ENCODE peak calls at places on chromosomes 16 and 17, in seven cellular contexts. One of them, this sample, is unnamed.

GRCh38 chr17:49086316-49086605 is 46.3 kb upstream of the B4GALNT2 start:
- DNase-seq in endothelial cell of umbilical vein: no peak
- DNase-seq in K562: no peak
- DNase-seq in HCT116: no peak
- DNase-seq in H1: no peak
- DNase-seq in GM12878: no peak
- DNase-seq in HepG2: no peak
- DNase-seq in this sample: no peak

GRCh38 chr17:34299918-34300600 is 14.5 kb downstream of the CCL11 start:
- DNase-seq in endothelial cell of umbilical vein: peak; percentile 14
- DNase-seq in K562: no peak
- DNase-seq in HCT116: no peak
- DNase-seq in H1: no peak
- DNase-seq in GM12878: no peak
- DNase-seq in HepG2: no peak
- DNase-seq in this sample: no peak

GRCh38 chr16:983044-984030 is 1.8 kb downstream of the SOX8 start:
- DNase-seq in endothelial cell of umbilical vein: no peak
- DNase-seq in K562: no peak
- DNase-seq in HCT116: no peak
- DNase-seq in H1: no peak
- DNase-seq in GM12878: no peak
- DNase-seq in HepG2: no peak
- DNase-seq in this sample: no peak

GRCh38 chr16:19219836-19220235 is 51.8 kb downstream of the SYT17 start:
- DNase-seq in endothelial cell of umbilical vein: no peak
- DNase-seq in K562: no peak
- DNase-seq in HCT116: no peak
- DNase-seq in H1: no peak
- DNase-seq in GM12878: no peak
- DNase-seq in HepG2: no peak
- DNase-seq in this sample: no peak

GRCh38 chr16:2752850-2753522 is 548 bp downstream of the SRRM2 start:
- DNase-seq in endothelial cell of umbilical vein: no peak
- DNase-seq in K562: peak; percentile 94
- DNase-seq in HCT116: peak; percentile 58
- DNase-seq in H1: no peak
- DNase-seq in GM12878: no peak
- DNase-seq in HepG2: peak; percentile 56
- DNase-seq in this sample: no peak

GRCh38 chr16:71637398-71637797 is 11.4 kb downstream of the MARVELD3 start:
- DNase-seq in endothelial cell of umbilical vein: no peak
- DNase-seq in K562: no peak
- DNase-seq in HCT116: no peak
- DNase-seq in H1: no peak
- DNase-seq in GM12878: no peak
- DNase-seq in HepG2: no peak
- DNase-seq in this sample: peak; percentile 66

GRCh38 chr16:79653337-79654000 is 52.9 kb upstream of the MAF start:
- DNase-seq in endothelial cell of umbilical vein: no peak
- DNase-seq in K562: no peak
- DNase-seq in HCT116: no peak
- DNase-seq in H1: no peak
- DNase-seq in GM12878: no peak
- DNase-seq in HepG2: no peak
- DNase-seq in this sample: peak; percentile 39

GRCh38 chr16:48542020-48542473 is 67.9 kb downstream of the N4BP1 start:
- DNase-seq in endothelial cell of umbilical vein: peak; percentile 49
- DNase-seq in K562: no peak
- DNase-seq in HCT116: no peak
- DNase-seq in H1: no peak
- DNase-seq in GM12878: no peak
- DNase-seq in HepG2: no peak
- DNase-seq in this sample: no peak

GRCh38 chr17:81837641-81838040 is 2.8 kb upstream of the PPP1R27 start:
- DNase-seq in endothelial cell of umbilical vein: no peak
- DNase-seq in K562: no peak
- DNase-seq in HCT116: no peak
- DNase-seq in H1: no peak
- DNase-seq in GM12878: no peak
- DNase-seq in HepG2: peak; percentile 71
- DNase-seq in this sample: no peak

GRCh38 chr16:13852827-13853226 is 67.1 kb upstream of the ERCC4 start:
- DNase-seq in endothelial cell of umbilical vein: no peak
- DNase-seq in K562: no peak
- DNase-seq in HCT116: no peak
- DNase-seq in H1: no peak
- DNase-seq in GM12878: no peak
- DNase-seq in HepG2: no peak
- DNase-seq in this sample: peak; percentile 47

GRCh38 chr16:81826523-81826922 is 47.4 kb downstream of the PLCG2 start:
- DNase-seq in endothelial cell of umbilical vein: no peak
- DNase-seq in K562: no peak
- DNase-seq in HCT116: no peak
- DNase-seq in H1: no peak
- DNase-seq in GM12878: no peak
- DNase-seq in HepG2: no peak
- DNase-seq in this sample: no peak

GRCh38 chr17:82465023-82465603 is 6.6 kb downstream of the NARF start:
- DNase-seq in endothelial cell of umbilical vein: no peak
- DNase-seq in K562: no peak
- DNase-seq in HCT116: no peak
- DNase-seq in H1: no peak
- DNase-seq in GM12878: no peak
- DNase-seq in HepG2: no peak
- DNase-seq in this sample: no peak

DNA sequence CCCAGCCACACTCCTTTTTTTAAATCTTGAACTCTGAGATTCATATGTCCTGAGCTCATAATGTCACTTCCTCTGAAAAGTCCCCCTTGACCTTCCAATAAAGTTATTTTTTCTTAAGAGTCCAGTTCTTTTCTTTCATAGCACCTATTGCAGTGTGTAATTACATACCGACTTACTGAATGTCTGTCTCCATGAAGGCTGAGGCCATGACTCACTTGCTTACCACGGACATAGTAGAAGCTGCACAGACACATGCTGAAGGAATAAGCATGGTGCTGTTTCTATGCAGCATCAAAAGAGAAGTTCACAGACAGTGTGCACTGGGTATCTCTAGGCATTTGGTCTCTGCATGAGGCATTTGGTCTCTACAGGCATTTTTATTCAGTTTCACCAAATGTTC is 77.2 kb downstream of the C17orf67 start:
- DNase-seq in endothelial cell of umbilical vein: peak; percentile 27
- DNase-seq in K562: no peak
- DNase-seq in HCT116: no peak
- DNase-seq in H1: no peak
- DNase-seq in GM12878: no peak
- DNase-seq in HepG2: peak; percentile 24
- DNase-seq in this sample: no peak
- H3K9me3 ChIP-seq in endothelial cell of umbilical vein: no peaks in the 10 kb centered on the region
- H3K9me3 ChIP-seq in K562: no peaks in the 10 kb centered on the region
- H3K9me3 ChIP-seq in HCT116: no peaks in the 10 kb centered on the region
- H3K9me3 ChIP-seq in H1: no peaks in the 10 kb centered on the region
- H3K9me3 ChIP-seq in GM12878: no peaks in the 10 kb centered on the region
- H3K9me3 ChIP-seq in HepG2: no peaks in the 10 kb centered on the region
- H3K9me3 ChIP-seq in this sample: no peaks in the 10 kb centered on the region

DNA sequence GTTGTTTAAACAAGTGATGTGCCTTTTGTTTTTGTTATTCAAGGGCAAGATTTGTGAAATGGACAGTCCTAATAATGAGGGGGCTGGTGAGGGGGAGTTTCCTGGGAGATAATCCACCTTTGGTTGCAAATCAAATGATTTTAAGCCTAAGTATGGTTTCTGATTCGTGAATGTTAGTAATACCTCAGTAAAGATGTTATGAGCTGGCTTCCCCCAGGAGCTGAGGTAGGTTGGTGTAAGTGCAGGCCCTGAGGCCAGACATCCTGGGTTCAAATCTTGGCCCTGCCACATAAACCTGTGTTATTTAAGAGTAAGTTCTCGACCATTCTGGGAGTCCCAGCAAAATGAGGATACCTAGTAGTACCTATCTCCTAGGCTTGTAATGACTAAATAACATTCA is 1.5 kb downstream of the SNX29 start:
- DNase-seq in endothelial cell of umbilical vein: no peak
- DNase-seq in K562: no peak
- DNase-seq in HCT116: no peak
- DNase-seq in H1: no peak
- DNase-seq in GM12878: no peak
- DNase-seq in HepG2: no peak
- DNase-seq in this sample: no peak
- TF ChIP-seq EZH2 in endothelial cell of umbilical vein: no peak
- TF ChIP-seq EZH2 in K562: no peak
- TF ChIP-seq EZH2 in HCT116: no peak
- TF ChIP-seq EZH2 in H1: no peak
- TF ChIP-seq EZH2 in GM12878: no peak
- TF ChIP-seq EZH2 in HepG2: no peak
- TF ChIP-seq EZH2 in this sample: no peak

DNA sequence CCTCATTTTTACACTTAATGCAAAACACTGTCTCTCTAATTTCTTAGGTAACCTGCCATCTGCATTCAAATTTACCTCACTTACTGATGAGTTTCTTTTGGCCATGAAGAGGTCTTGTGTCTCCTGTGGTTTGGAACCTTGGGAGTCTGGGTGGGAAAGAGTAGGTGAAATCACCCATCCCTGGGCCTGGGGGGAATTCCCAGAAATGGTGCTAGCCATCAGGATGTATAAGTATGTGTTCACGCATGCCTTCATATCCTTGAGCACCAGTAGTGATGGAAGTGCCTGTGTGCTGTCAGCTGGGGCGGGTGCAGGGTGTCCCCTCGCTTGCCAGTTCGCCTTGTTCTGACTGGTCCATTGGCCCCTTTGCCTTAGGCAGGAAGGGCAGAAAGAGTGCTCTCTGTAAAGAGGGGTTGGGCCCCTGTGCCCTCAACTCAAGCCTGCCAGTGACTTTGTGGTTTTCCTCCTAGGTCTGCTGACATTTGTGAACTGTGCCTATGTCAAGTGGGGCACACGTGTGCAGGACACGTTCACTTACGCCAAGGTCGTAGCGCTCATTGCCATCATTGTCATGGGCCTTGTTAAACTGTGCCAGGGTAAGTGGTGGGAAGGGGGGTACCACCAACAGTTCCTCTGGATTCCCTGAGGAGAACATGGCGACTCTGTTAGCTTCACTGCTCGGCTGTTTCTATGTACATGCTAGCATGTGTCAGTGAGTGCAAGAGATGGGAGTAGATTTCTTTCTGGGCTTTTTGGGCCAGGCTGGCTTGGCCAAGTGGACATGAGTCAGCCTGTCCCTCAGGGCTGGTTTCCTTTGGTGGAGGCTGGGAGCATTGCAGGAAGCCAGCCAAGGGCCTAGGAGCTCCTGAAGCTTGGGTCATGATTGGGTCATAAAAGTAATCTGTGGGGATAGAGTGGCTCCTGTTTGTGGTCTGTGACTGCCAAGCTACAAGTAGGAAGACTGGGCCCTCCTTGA is 23.2 kb downstream of the SLC7A6OS start:
- DNase-seq in endothelial cell of umbilical vein: peak; percentile 89
- DNase-seq in K562: no peak
- DNase-seq in HCT116: no peak
- DNase-seq in H1: no peak
- DNase-seq in GM12878: no peak
- DNase-seq in HepG2: no peak
- DNase-seq in this sample: no peak
- TF ChIP-seq POLR2AphosphoS5 in endothelial cell of umbilical vein: peak; percentile 60
- TF ChIP-seq POLR2AphosphoS5 in K562: no peak
- TF ChIP-seq POLR2AphosphoS5 in HCT116: no peak
- TF ChIP-seq POLR2AphosphoS5 in H1: no peak
- TF ChIP-seq POLR2AphosphoS5 in GM12878: no peak
- TF ChIP-seq POLR2AphosphoS5 in HepG2: no peak
- TF ChIP-seq POLR2AphosphoS5 in this sample: no peak

GRCh38 chr17:79591695-79592094 is 19.2 kb downstream of the RBFOX3 start:
- DNase-seq in endothelial cell of umbilical vein: no peak
- DNase-seq in K562: no peak
- DNase-seq in HCT116: no peak
- DNase-seq in H1: no peak
- DNase-seq in GM12878: no peak
- DNase-seq in HepG2: no peak
- DNase-seq in this sample: no peak
- H3K9me3 ChIP-seq in endothelial cell of umbilical vein: no peaks in the 10 kb centered on the region
- H3K9me3 ChIP-seq in K562: no peaks in the 10 kb centered on the region
- H3K9me3 ChIP-seq in HCT116: no peaks in the 10 kb centered on the region
- H3K9me3 ChIP-seq in H1: no peaks in the 10 kb centered on the region
- H3K9me3 ChIP-seq in GM12878: no peaks in the 10 kb centered on the region
- H3K9me3 ChIP-seq in HepG2: no peaks in the 10 kb centered on the region
- H3K9me3 ChIP-seq in this sample: no peaks in the 10 kb centered on the region

GRCh38 chr16:65743558-65743957 is 621.7 kb upstream of the CDH11 start:
- DNase-seq in endothelial cell of umbilical vein: no peak
- DNase-seq in K562: no peak
- DNase-seq in HCT116: no peak
- DNase-seq in H1: no peak
- DNase-seq in GM12878: no peak
- DNase-seq in HepG2: no peak
- DNase-seq in this sample: no peak

GRCh38 chr16:65744401-65744800 is 622.1 kb upstream of the CDH5 start:
- DNase-seq in endothelial cell of umbilical vein: no peak
- DNase-seq in K562: no peak
- DNase-seq in HCT116: no peak
- DNase-seq in H1: no peak
- DNase-seq in GM12878: no peak
- DNase-seq in HepG2: no peak
- DNase-seq in this sample: no peak

GRCh38 chr16:65737831-65738230 is 616.0 kb upstream of the CDH11 start:
- DNase-seq in endothelial cell of umbilical vein: no peak
- DNase-seq in K562: no peak
- DNase-seq in HCT116: no peak
- DNase-seq in H1: no peak
- DNase-seq in GM12878: no peak
- DNase-seq in HepG2: no peak
- DNase-seq in this sample: no peak

GRCh38 chr16:65739518-65739917 is 617.7 kb upstream of the CDH11 start:
- DNase-seq in endothelial cell of umbilical vein: no peak
- DNase-seq in K562: no peak
- DNase-seq in HCT116: no peak
- DNase-seq in H1: no peak
- DNase-seq in GM12878: no peak
- DNase-seq in HepG2: no peak
- DNase-seq in this sample: no peak

DNA sequence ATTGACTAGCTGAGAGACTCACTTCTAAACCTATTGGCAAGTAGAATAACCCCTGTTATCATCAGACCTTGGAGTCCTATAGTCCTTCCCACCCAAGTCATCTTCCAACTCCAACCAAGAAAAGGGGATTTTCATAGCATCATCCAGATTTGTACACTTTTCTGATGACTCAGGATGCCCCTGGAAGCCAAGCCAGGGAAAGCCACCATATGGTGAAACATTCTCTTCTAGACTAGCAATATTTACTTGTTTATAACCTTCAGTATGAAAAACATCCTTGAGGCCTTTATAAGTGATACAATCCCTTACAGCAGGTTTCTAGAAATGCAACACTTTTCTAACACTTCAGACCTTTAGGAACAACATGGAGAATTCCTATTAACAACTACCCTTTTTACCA is 618.9 kb upstream of the CDH11 start:
- DNase-seq in endothelial cell of umbilical vein: no peak
- DNase-seq in K562: no peak
- DNase-seq in HCT116: no peak
- DNase-seq in H1: no peak
- DNase-seq in GM12878: no peak
- DNase-seq in HepG2: no peak
- DNase-seq in this sample: no peak
- TF ChIP-seq EZH2 in endothelial cell of umbilical vein: no peak
- TF ChIP-seq EZH2 in K562: no peak
- TF ChIP-seq EZH2 in HCT116: no peak
- TF ChIP-seq EZH2 in H1: no peak
- TF ChIP-seq EZH2 in GM12878: no peak
- TF ChIP-seq EZH2 in HepG2: no peak
- TF ChIP-seq EZH2 in this sample: no peak